ENCODE peak calls at places on chromosomes 1 and 21, in seven cellular contexts. X is mucosa of descending colon, S is transverse colon, Q is sigmoid colon, B is fibroblast of lung, P is mammary epithelial cell, W is pancreas. V is an unnamed sample. For H3K4me1, the result is how much of the 10 kb centered on the place peaks cover.

GRCh38 chr21:43341349-43342163 is 85.4 kb downstream of the SIK1 start:
- DNase-seq in X (no peak), S (no peak), Q (no peak), B (peak), P (no peak), W (no peak), V (no peak)

GRCh38 chr21:35503646-35504045 is 454.5 kb upstream of the RUNX1 start:
- DNase-seq in X (no peak), S (no peak), Q (no peak), B (peak), P (no peak), W (no peak), V (peak)

GRCh38 chr1:215643592-215644321 is 76.7 kb downstream of the KCTD3 start:
- DNase-seq in X (no peak), S (no peak), Q (no peak), B (peak), P (no peak), W (no peak), V (no peak)

GRCh38 chr1:61268546-61269243 is 186.3 kb downstream of the NFIA start:
- DNase-seq in X (no peak), S (no peak), Q (no peak), B (no peak), P (no peak), W (no peak), V (no peak)

GRCh38 chr1:115771847-115772457 is 3.4 kb upstream of the CASQ2 start:
- DNase-seq in X (peak), S (peak), Q (peak), B (peak), P (peak), W (peak), V (no peak)

GRCh38 chr1:43451701-43452532 is 1.8 kb downstream of the HYI start:
- DNase-seq in X (peak), S (no peak), Q (peak), B (no peak), P (no peak), W (no peak), V (no peak)

GRCh38 chr1:27658951-27659496 is 13.0 kb downstream of the IFI6 start:
- DNase-seq in X (no peak), S (peak), Q (peak), B (peak), P (peak), W (no peak), V (peak)

GRCh38 chr1:32870615-32871363 is at the start of gene FNDC5:
- DNase-seq in X (no peak), S (no peak), Q (no peak), B (peak), P (no peak), W (peak), V (no peak)

GRCh38 chr1:159972443-159973205 is 18.6 kb upstream of the SLAMF9 start:
- DNase-seq in X (no peak), S (no peak), Q (no peak), B (no peak), P (no peak), W (no peak), V (no peak)

GRCh38 chr1:237104096-237104495 is 62.1 kb downstream of the RYR2 start:
- DNase-seq in X (no peak), S (no peak), Q (no peak), B (no peak), P (no peak), W (no peak), V (no peak)

GRCh38 chr1:32073387-32074229 is 869 bp downstream of the TMEM39B start:
- DNase-seq in X (no peak), S (no peak), Q (no peak), B (no peak), P (no peak), W (no peak), V (no peak)

GRCh38 chr1:3943806-3944620 is 43.9 kb upstream of the C1orf174 start:
- DNase-seq in X (no peak), S (no peak), Q (no peak), B (no peak), P (no peak), W (no peak), V (no peak)

GRCh38 chr1:232376632-232377493 is 253.1 kb downstream of the SIPA1L2 start:
- DNase-seq in X (no peak), S (no peak), Q (no peak), B (no peak), P (no peak), W (no peak), V (no peak)

GRCh38 chr1:228101614-228101993 is 1.5 kb downstream of the C1orf35 start:
- DNase-seq in X (peak), S (no peak), Q (peak), B (no peak), P (no peak), W (peak), V (no peak)

GRCh38 chr1:112956503-112957132 is 622 bp upstream of the SLC16A1 start:
- DNase-seq in X (no peak), S (no peak), Q (peak), B (no peak), P (peak), W (no peak), V (peak)

GRCh38 chr1:107141491-107142369 is 891 bp downstream of the NTNG1 start:
- DNase-seq in X (peak), S (no peak), Q (no peak), B (peak), P (peak), W (no peak), V (no peak)

GRCh38 chr1:232865118-232865931 is 60.1 kb downstream of the MAP10 start:
- DNase-seq in X (no peak), S (no peak), Q (no peak), B (no peak), P (no peak), W (no peak), V (no peak)

GRCh38 chr1:30929135-30929889 is 20.8 kb upstream of the SDC3 start:
- DNase-seq in X (no peak), S (peak), Q (no peak), B (peak), P (peak), W (peak), V (no peak)

GRCh38 chr1:24263746-24264145 is 55.4 kb upstream of the GRHL3 start:
- DNase-seq in X (no peak), S (no peak), Q (no peak), B (no peak), P (no peak), W (no peak), V (no peak)

GRCh38 chr1:55848906-55849305 is 633.7 kb upstream of the USP24 start:
- DNase-seq in X (no peak), S (no peak), Q (no peak), B (peak), P (peak), W (no peak), V (no peak)

GRCh38 chr1:81305997-81306452 is 494.7 kb upstream of the ADGRL2 start:
- DNase-seq in X (no peak), S (no peak), Q (no peak), B (peak), P (peak), W (no peak), V (no peak)

GRCh38 chr1:188363943-188364342 is 1535.2 kb downstream of the PLA2G4A start:
- DNase-seq in X (no peak), S (no peak), Q (no peak), B (no peak), P (no peak), W (no peak), V (no peak)

GRCh38 chr1:17875171-17875881 is 120.2 kb downstream of the ACTL8 start:
- DNase-seq in X (no peak), S (no peak), Q (peak), B (peak), P (peak), W (no peak), V (no peak)

GRCh38 chr1:220151454-220151853 is 57.5 kb downstream of the IARS2 start:
- DNase-seq in X (no peak), S (no peak), Q (no peak), B (peak), P (no peak), W (no peak), V (no peak)

GRCh38 chr21:45060089-45060488 is 14.3 kb upstream of the ADARB1 start:
- DNase-seq in X (no peak), S (no peak), Q (no peak), B (no peak), P (no peak), W (no peak), V (no peak)

GRCh38 chr1:75616436-75617433 is 5.8 kb upstream of the SLC44A5 start:
- DNase-seq in X (peak), S (no peak), Q (no peak), B (peak), P (no peak), W (no peak), V (no peak)

GRCh38 chr1:228508253-228508652 is 21.1 kb downstream of the RNF187 start:
- DNase-seq in X (no peak), S (no peak), Q (no peak), B (no peak), P (no peak), W (no peak), V (peak)

GRCh38 chr1:58779837-58780585 is 3.8 kb downstream of the JUN start:
- DNase-seq in X (peak), S (peak), Q (peak), B (peak), P (peak), W (peak), V (no peak)

GRCh38 chr1:16375521-16376359 is 8.7 kb downstream of the SZRD1 start:
- DNase-seq in X (no peak), S (no peak), Q (no peak), B (peak), P (no peak), W (no peak), V (no peak)

GRCh38 chr1:200081151-200081981 is 53.9 kb downstream of the NR5A2 start:
- DNase-seq in X (no peak), S (no peak), Q (no peak), B (peak), P (no peak), W (no peak), V (no peak)

GRCh38 chr1:66181999-66182398 is 352.0 kb upstream of the SGIP1 start:
- DNase-seq in X (no peak), S (no peak), Q (no peak), B (no peak), P (no peak), W (no peak), V (no peak)

GRCh38 chr1:246793331-246793890 is 69.2 kb downstream of the SCCPDH start:
- DNase-seq in X (no peak), S (no peak), Q (no peak), B (no peak), P (no peak), W (no peak), V (no peak)

GRCh38 chr21:39016740-39017315 is 166.4 kb downstream of the PSMG1 start:
- DNase-seq in X (no peak), S (peak), Q (no peak), B (no peak), P (no peak), W (no peak), V (no peak)

GRCh38 chr1:5532811-5533210 is 459.4 kb downstream of the NPHP4 start:
- DNase-seq in X (no peak), S (no peak), Q (no peak), B (no peak), P (no peak), W (no peak), V (no peak)

GRCh38 chr1:69479734-69480133 is 88.0 kb upstream of the LRRC7 start:
- DNase-seq in X (no peak), S (no peak), Q (no peak), B (no peak), P (no peak), W (no peak), V (no peak)

GRCh38 chr1:223364685-223365382 is 858 bp upstream of the SUSD4 start:
- DNase-seq in X (peak), S (no peak), Q (no peak), B (peak), P (no peak), W (peak), V (peak)

GRCh38 chr21:34693192-34693810 is 24.5 kb downstream of the CLIC6 start:
- DNase-seq in X (no peak), S (peak), Q (no peak), B (peak), P (peak), W (peak), V (peak)

GRCh38 chr1:89794406-89794805 is 26.4 kb upstream of the LRRC8D start:
- DNase-seq in X (no peak), S (no peak), Q (no peak), B (peak), P (no peak), W (no peak), V (no peak)

GRCh38 chr1:42975038-42975437 is 16.4 kb upstream of the SLC2A1 start:
- DNase-seq in X (no peak), S (no peak), Q (no peak), B (no peak), P (no peak), W (no peak), V (no peak)

GRCh38 chr1:40582121-40582520 is 50.7 kb downstream of the ZNF684 start:
- DNase-seq in X (no peak), S (no peak), Q (no peak), B (peak), P (no peak), W (no peak), V (no peak)

GRCh38 chr1:192577145-192578140 is 1.9 kb downstream of the RGS1 start:
- DNase-seq in X (no peak), S (no peak), Q (no peak), B (no peak), P (no peak), W (no peak), V (no peak)

GRCh38 chr1:192581131-192581927 is 5.8 kb downstream of the RGS1 start:
- DNase-seq in X (no peak), S (no peak), Q (no peak), B (no peak), P (no peak), W (no peak), V (no peak)

GRCh38 chr1:192579319-192579738 is 3.8 kb downstream of the RGS1 start:
- DNase-seq in X (no peak), S (no peak), Q (no peak), B (peak), P (peak), W (no peak), V (no peak)

GRCh38 chr1:192578144-192578909 is 2.8 kb downstream of the RGS1 start:
- DNase-seq in X (no peak), S (no peak), Q (no peak), B (no peak), P (no peak), W (no peak), V (no peak)

DNA sequence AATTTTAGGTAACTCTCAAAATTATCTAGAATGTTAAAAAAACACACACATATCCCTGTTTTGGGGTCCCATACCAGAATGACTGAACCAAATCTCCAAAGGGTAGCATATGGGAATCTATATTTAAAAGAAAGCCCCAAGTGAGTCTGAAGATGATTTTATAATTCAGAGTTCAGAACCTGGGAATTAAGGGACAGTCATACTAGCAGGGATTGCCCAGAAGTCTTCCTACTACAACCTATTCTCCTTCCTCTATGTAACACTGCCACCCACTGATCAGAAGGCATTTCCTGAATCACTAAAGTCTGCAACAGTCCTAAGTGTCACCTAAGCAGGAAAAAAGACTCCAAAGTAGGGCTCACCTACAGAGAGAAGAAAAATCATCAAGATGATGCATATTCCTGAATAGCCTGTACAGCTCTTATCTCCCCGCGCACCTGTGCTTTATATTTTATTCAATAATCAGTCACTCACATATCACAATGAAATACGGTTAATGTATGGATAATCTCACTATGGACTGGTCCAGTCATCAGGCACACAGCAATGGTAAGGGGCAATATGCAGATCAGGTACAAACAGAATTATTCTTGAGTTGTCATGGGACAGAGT is 4.9 kb downstream of the RGS1 start:
- DNase-seq in X (no peak), S (peak), Q (no peak), B (peak), P (peak), W (peak), V (no peak)
- TF ChIP-seq CTCF in X (no peak), S (peak), Q (peak), B (peak), P (peak), W (peak), V (no peak)

DNA sequence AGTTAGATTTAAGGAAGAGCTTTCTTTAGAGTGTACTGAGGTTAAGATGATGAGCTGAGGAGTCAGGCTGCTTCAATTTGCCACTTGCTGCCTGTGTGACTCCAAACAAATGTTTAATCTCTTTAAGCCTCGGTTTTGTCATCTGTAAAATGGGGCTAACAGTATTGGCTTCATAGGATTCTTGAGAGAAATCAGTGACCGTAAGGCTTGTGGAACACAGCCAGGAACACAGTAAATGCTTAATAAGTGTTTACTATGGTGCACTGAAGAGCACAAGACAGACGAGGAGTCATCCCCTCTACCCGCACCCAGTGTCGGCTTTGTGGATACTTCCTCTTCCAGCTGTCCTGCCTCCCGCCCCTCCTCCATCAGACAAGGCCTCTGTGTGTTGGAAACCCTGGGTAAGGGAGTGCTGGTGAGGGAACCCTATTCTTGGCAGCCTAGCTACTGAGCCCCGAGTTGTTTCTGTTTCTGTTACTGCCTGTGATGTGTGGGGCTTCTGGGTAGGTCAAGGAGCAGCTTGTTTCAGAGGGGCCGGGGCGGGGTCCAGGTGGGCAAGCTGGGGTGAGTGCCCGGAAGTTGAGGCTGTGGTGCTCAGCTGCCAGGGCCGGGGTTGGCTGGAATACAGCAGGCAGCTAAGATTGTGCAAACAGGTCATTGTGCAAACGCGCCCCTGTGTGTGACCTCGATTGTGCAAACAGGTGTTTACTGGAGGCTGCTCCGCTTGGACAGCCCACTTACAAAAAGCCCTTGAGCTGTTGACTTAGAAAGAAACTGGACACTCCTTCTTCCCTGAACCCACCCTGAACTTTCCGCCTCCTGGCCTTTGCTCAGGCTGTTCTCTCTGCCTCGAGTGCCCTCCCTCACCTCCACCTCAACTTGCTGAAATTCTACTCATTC is 4.0 kb upstream of the CSF3R start:
- DNase-seq in X (peak), S (peak), Q (peak), B (no peak), P (no peak), W (peak), V (no peak)
- H3K4me1 ChIP-seq in X (under half), S (under half), Q (under half), B (under half), P (under half), W (under half), V (under half)

DNA sequence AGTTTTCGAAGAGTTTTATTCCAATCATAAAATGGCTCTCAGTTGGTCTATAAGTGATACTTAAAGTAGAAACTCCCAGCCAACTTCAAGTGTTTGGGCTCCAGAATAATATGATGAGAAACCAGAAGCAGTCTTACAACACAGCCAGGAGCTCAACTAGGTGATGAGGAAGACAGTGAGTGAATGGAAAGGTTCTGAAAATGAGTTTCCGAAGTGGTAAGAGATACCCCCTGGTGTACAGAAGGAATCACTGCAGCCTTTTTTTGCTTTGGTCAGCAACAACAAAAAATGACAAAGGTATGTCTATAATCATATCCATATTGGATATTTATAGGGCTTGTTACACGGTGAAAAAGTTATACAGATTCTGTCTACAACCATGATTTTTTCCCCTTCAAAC is 16.5 kb downstream of the KRTAP19-1 start:
- DNase-seq in X (no peak), S (no peak), Q (no peak), B (no peak), P (peak), W (no peak), V (no peak)
- TF ChIP-seq CTCF in X (no peak), S (no peak), Q (no peak), B (no peak), P (peak), W (peak), V (no peak)

DNA sequence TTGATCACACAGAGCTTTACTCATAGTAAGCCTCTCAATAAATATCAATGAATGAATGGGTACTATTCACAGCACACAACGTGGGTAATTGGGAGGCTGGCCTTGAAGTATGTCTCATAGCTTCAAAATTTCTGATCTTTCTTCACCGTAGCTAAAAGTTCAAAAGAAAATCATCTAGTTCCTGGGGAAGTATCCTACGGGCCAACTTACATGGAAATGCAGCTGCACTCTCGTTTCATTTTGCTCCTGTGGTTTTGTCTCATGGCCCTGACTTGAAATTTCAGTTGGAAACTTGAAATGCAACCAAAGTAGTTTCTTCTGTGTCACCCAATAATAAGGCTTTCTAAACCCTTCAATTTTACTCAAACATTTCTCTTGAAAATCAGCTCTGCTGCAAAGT is 76.1 kb upstream of the CNIH3 start:
- DNase-seq in X (no peak), S (no peak), Q (no peak), B (peak), P (peak), W (no peak), V (no peak)
- H3K4me1 ChIP-seq in X (under half), S (under half), Q (under half), B (under half), P (under half), W (under half), V (under half)

GRCh38 chr1:206738370-206739366 is 31.9 kb upstream of the IL19 start:
- DNase-seq in X (no peak), S (no peak), Q (no peak), B (peak), P (peak), W (no peak), V (no peak)
- TF ChIP-seq CTCF in X (no peak), S (no peak), Q (no peak), B (peak), P (peak), W (no peak), V (no peak)

V was measured in CD8-positive, alpha-beta T cell.